ENCODE peak calls at places on chromosomes 16 and 17, in seven cellular contexts. A is transverse colon; N is CD8-positive, alpha-beta T cell; T is RWPE2; S is fibroblast of lung; C is left ventricle myocardium inferior; P is right atrium auricular region. W is an unnamed sample.

GRCh38 chr16:65200374-65200773 is 78.5 kb upstream of the CDH11 start:
- DNase-seq in A (no peak), N (no peak), T (no peak), S (no peak), C (no peak), P (no peak), W (no peak)

GRCh38 chr17:83050651-83051422 is 28.6 kb upstream of the METRNL start:
- DNase-seq in A (peak), N (no peak), T (no peak), S (no peak), C (no peak), P (no peak), W (peak)

GRCh38 chr17:7897090-7897489 is 8.5 kb downstream of the CHD3 start:
- DNase-seq in A (no peak), N (no peak), T (no peak), S (no peak), C (no peak), P (no peak), W (no peak)

GRCh38 chr17:79866791-79867190 is 27.6 kb upstream of the CBX4 start:
- DNase-seq in A (no peak), N (no peak), T (no peak), S (no peak), C (no peak), P (no peak), W (no peak)

GRCh38 chr17:39635614-39636176 is 1.2 kb upstream of the STARD3 start:
- DNase-seq in A (no peak), N (no peak), T (no peak), S (no peak), C (no peak), P (no peak), W (no peak)

GRCh38 chr16:11309895-11310633 is 28.9 kb upstream of the PRM1 start:
- DNase-seq in A (no peak), N (no peak), T (no peak), S (no peak), C (no peak), P (no peak), W (peak)

GRCh38 chr16:13453938-13454553 is 465.9 kb upstream of the ERCC4 start:
- DNase-seq in A (peak), N (no peak), T (no peak), S (peak), C (no peak), P (no peak), W (no peak)

GRCh38 chr16:79947771-79948170 is 347.2 kb upstream of the MAF start:
- DNase-seq in A (no peak), N (no peak), T (no peak), S (no peak), C (no peak), P (no peak), W (no peak)

GRCh38 chr17:57260325-57261083 is 4.2 kb downstream of the MSI2 start:
- DNase-seq in A (no peak), N (no peak), T (no peak), S (no peak), C (no peak), P (no peak), W (no peak)

GRCh38 chr16:22091721-22092120 is 620 bp upstream of the VWA3A start:
- DNase-seq in A (no peak), N (no peak), T (no peak), S (no peak), C (no peak), P (no peak), W (no peak)

GRCh38 chr17:40678902-40679522 is 14.0 kb upstream of the KRT222 start:
- DNase-seq in A (no peak), N (no peak), T (no peak), S (peak), C (no peak), P (no peak), W (no peak)

GRCh38 chr16:67246081-67246944 is 968 bp downstream of the FHOD1 start:
- DNase-seq in A (peak), N (peak), T (peak), S (peak), C (peak), P (peak), W (peak)

GRCh38 chr17:17681187-17681743 is at the start of gene RAI1:
- DNase-seq in A (peak), N (peak), T (no peak), S (peak), C (peak), P (no peak), W (peak)

GRCh38 chr17:3683054-3683511 is 12.9 kb downstream of the P2RX5 start:
- DNase-seq in A (peak), N (peak), T (no peak), S (no peak), C (no peak), P (no peak), W (no peak)

GRCh38 chr16:48997081-48997615 is 284.5 kb downstream of the CBLN1 start:
- DNase-seq in A (no peak), N (no peak), T (no peak), S (no peak), C (no peak), P (no peak), W (no peak)

DNA sequence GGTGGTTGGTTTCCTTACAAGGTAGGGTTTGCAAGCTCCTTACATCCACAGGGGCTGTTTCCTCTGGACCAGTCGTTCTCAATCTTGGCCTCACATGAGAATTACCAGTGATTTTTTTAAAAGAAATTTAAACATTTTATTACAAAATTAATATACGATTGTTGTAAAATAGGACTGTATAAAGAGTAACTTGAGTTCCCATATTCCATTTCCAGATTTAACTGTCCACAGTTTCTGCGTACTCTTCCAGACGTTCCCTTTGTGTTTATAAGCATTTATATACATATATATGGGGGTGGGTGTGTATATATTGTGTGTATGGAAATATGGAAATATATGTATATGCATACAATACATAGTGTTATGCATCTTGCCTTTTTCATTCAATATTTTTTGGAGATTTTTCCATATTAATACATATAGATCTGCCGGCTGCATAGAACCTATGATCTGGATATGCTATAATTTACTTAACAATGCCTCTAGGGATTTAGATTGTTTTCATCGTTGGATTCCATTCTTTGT is 31.5 kb downstream of the HLF start:
- DNase-seq in A (no peak), N (no peak), T (no peak), S (no peak), C (no peak), P (no peak), W (no peak)
- TF ChIP-seq CTCF in A (no peak), N (no peak), T (peak), S (no peak), C (no peak), P (peak), W (no peak)

DNA sequence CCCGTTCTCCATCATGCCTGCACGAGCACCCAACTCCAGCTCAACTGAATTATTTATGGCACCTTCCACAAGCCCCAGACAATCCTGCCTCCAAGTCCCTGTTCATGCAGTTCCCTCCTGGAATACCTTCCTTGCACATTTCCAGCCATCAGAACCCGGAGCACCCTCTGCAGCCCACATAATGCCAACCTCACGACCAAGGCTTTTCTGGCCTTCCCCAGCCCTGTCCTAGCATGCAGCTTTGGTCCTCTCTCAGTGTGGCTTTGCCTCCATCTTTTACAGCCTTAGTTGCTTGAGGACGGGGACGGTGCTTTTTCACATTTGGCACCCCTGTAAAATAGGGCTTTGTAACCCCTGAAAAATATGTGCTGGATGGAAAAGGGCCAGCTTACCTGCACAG is 3.2 kb downstream of the SLC39A11 start:
- DNase-seq in A (no peak), N (no peak), T (no peak), S (no peak), C (no peak), P (no peak), W (no peak)
- H3K27ac ChIP-seq in A (no peak), N (no peak), T (no peak), S (no peak), C (no peak), P (no peak), W (no peak)

DNA sequence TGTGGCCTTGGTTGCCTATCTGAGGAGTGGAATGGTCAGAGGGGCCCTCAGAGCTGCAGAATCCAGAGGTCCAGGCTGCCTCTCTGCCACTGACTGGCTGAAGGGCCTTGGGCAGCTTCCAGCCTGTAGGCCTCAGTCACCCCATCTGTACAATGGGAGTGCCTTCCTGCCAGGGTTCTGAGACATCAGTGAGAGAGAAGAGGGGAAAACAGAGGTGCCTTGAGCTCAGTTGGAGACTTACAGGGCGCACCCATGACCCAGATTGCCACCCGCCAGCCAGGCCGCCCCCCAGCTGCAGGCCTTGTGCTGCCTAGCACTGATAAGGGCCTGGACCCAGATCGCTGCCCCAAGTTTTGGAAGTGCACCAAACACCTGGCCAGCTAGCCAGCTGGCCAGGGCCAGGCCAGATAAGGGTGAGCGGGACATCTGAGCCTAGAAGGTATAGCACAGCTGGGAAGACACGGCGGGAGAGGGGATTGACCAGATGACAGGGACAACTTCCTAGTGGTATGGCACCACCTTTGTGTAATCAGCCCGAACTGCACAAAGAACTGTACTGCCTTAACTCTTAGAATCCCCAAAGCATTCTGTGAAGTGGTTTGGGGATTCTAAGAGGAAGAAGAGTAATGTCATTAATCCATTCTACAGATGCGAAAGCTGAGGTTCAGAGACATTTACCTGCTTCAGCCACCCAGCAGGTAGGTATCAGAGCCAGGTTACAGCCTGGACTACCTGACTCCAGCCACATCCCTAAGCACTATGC is 1.4 kb downstream of the SLC4A1 start:
- DNase-seq in A (no peak), N (no peak), T (no peak), S (no peak), C (no peak), P (no peak), W (no peak)
- TF ChIP-seq CTCF in A (no peak), N (no peak), T (no peak), S (no peak), C (no peak), P (no peak), W (no peak)

DNA sequence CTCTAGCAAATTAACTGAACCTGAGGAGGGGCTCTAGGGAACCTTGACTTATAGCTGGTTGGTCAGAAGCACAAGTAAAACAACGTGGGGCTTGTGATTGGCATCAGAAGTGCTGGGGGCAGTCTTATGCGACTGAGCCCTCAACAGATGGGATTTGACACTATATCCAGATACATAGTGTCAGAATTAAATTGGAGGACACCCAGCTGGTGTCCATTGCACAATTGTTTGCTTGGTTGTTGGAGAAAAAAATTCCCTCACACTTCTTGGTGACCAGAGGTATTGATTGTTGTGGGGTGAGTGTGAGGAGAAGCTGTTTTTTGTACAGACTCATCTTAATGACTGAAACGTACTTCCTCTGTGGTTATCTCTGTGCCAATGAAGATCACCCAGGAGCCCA is 59.7 kb downstream of the NTN1 start:
- DNase-seq in A (no peak), N (no peak), T (no peak), S (no peak), C (no peak), P (no peak), W (no peak)
- H3K27ac ChIP-seq in A (no peak), N (no peak), T (no peak), S (no peak), C (no peak), P (no peak), W (no peak)

W was measured in ovary.